ENCODE peak calls at places on chromosomes 11 and 22, in four cellular contexts. U is stimulated activated CD4-positive, alpha-beta T cell treated with anti-CD3 and anti-CD28 coated beads, Interleukin-4, amount 100 ng/mL, for 1 hour; F is spleen; Z is activated T-cell treated with anti-CD3 and anti-CD28 coated beads, Interleukin-2, amount 50 U/mL, for 72 hours. V is an unnamed sample.

GRCh38 chr11:118290923-118291322 is 13.6 kb upstream of the CD3E start:
- DNase-seq in Z (peak; percentile 46), U (no peak), F (no peak), V (peak; percentile 45)

GRCh38 chr11:3169235-3169951 is 4.3 kb upstream of the OSBPL5 start:
- DNase-seq in F (peak; percentile 78), Z (peak; percentile 24), U (peak; percentile 26), V (no peak)

GRCh38 chr22:17779286-17780115 is 5.2 kb upstream of the BID start:
- DNase-seq in U (no peak), Z (no peak), F (peak; percentile 43), V (no peak)

GRCh38 chr11:13687271-13687670 is 18.8 kb downstream of the FAR1 start:
- DNase-seq in Z (no peak), U (no peak), F (no peak), V (no peak)

GRCh38 chr11:77441409-77441808 is 32.5 kb downstream of the PAK1 start:
- DNase-seq in U (no peak), F (no peak), Z (no peak), V (no peak)

GRCh38 chr11:86952933-86953637 is 2.1 kb downstream of the FZD4 start:
- DNase-seq in Z (no peak), U (no peak), F (no peak), V (no peak)

GRCh38 chr22:45726081-45726480 is 54.4 kb downstream of the ATXN10 start:
- DNase-seq in U (no peak), F (no peak), Z (no peak), V (no peak)

GRCh38 chr11:21185959-21186358 is 516.6 kb downstream of the NELL1 start:
- DNase-seq in Z (no peak), U (no peak), F (no peak), V (no peak)

GRCh38 chr11:76408171-76408965 is 27.2 kb downstream of the GVQW3 start:
- DNase-seq in U (no peak), Z (no peak), F (no peak), V (no peak)

GRCh38 chr22:26677217-26677616 is 19.8 kb downstream of the MIAT start:
- DNase-seq in F (no peak), Z (no peak), U (no peak), V (no peak)

GRCh38 chr11:44606472-44606871 is 41.0 kb downstream of the CD82 start:
- DNase-seq in F (no peak), Z (no peak), U (no peak), V (no peak)

GRCh38 chr11:69316941-69317340 is 23.0 kb downstream of the MYEOV start:
- DNase-seq in U (no peak), Z (no peak), F (peak; percentile 33), V (no peak)

GRCh38 chr11:20156280-20156875 is 3.9 kb downstream of the DBX1 start:
- DNase-seq in U (peak; percentile 55), Z (peak; percentile 65), F (peak; percentile 80), V (no peak)

GRCh38 chr22:20532256-20532993 is 25.0 kb downstream of the MED15 start:
- DNase-seq in U (no peak), F (no peak), Z (no peak), V (no peak)

GRCh38 chr11:103811870-103812509 is 224.4 kb upstream of the DDI1 start:
- DNase-seq in U (no peak), F (no peak), Z (no peak), V (no peak)

GRCh38 chr11:86052697-86053641 is 15.9 kb downstream of the PICALM start:
- DNase-seq in Z (no peak), F (no peak), U (no peak), V (no peak)

GRCh38 chr22:49780992-49781782 is 46.5 kb downstream of the BRD1 start:
- DNase-seq in U (no peak), Z (no peak), F (no peak), V (no peak)

GRCh38 chr22:44870021-44870420 is 117.6 kb downstream of the ARHGAP8 start:
- DNase-seq in F (no peak), U (no peak), Z (no peak), V (no peak)

GRCh38 chr11:119791701-119792151 is 62.7 kb upstream of the NECTIN1 start:
- DNase-seq in U (no peak), Z (no peak), F (peak; percentile 27), V (no peak)

GRCh38 chr11:60241786-60242185 is 1.2 kb downstream of the MS4A4E start:
- DNase-seq in Z (no peak), U (no peak), F (no peak), V (no peak)

GRCh38 chr11:118856314-118856713 is 27.4 kb upstream of the CXCR5 start:
- DNase-seq in F (no peak), U (no peak), Z (no peak), V (no peak)

GRCh38 chr11:3085052-3085451 is 27.8 kb upstream of the CARS1 start:
- DNase-seq in Z (no peak), U (no peak), F (no peak), V (no peak)

GRCh38 chr11:9132203-9132878 is 40.9 kb upstream of the SCUBE2 start:
- DNase-seq in U (no peak), Z (no peak), F (no peak), V (no peak)

GRCh38 chr22:37357471-37357870 is 69.8 kb downstream of the ELFN2 start:
- DNase-seq in F (no peak), U (no peak), Z (no peak), V (no peak)

GRCh38 chr11:116194156-116194904 is 578.5 kb downstream of the BUD13 start:
- DNase-seq in Z (no peak), F (no peak), U (no peak), V (no peak)

GRCh38 chr11:66852466-66853241 is 4.2 kb upstream of the LRFN4 start:
- DNase-seq in U (no peak), Z (no peak), F (peak; percentile 73), V (no peak)

GRCh38 chr11:109519253-109519652 is 97.3 kb downstream of the C11orf87 start:
- DNase-seq in U (no peak), F (no peak), Z (no peak), V (no peak)

GRCh38 chr11:9066432-9066925 is 24.9 kb downstream of the SCUBE2 start:
- DNase-seq in Z (no peak), U (no peak), F (no peak), V (no peak)

GRCh38 chr11:6625156-6625831 is 6.1 kb upstream of the TPP1 start:
- DNase-seq in U (no peak), F (peak; percentile 57), Z (no peak), V (no peak)

GRCh38 chr11:31702966-31703365 is 108.2 kb downstream of the PAX6 start:
- DNase-seq in F (no peak), Z (no peak), U (no peak), V (no peak)

GRCh38 chr11:88508808-88509581 is 171.5 kb upstream of the CTSC start:
- DNase-seq in U (peak; percentile 13), F (peak; percentile 75), Z (peak; percentile 51), V (peak; percentile 54)

GRCh38 chr11:8289426-8290047 is 25.9 kb upstream of the LMO1 start:
- DNase-seq in U (no peak), F (peak; percentile 41), Z (no peak), V (no peak)

GRCh38 chr11:117000039-117000740 is 98.0 kb downstream of the SIK3 start:
- DNase-seq in U (no peak), F (no peak), Z (no peak), V (no peak)

GRCh38 chr11:114745150-114745671 is 66.9 kb downstream of the NXPE2 start:
- DNase-seq in F (no peak), Z (no peak), U (no peak), V (no peak)

GRCh38 chr22:50678218-50678650 is 5.6 kb downstream of the SHANK3 start:
- DNase-seq in Z (no peak), F (peak; percentile 59), U (no peak), V (no peak)

GRCh38 chr22:30685178-30685577 is 9.5 kb upstream of the OSBP2 start:
- DNase-seq in Z (no peak), F (peak; percentile 42), U (no peak), V (no peak)